ENCODE peak calls at places on chromosomes 2 and 18, in four cellular contexts. I is mammary epithelial cell, O is GM23248, M is astrocyte. E is an unnamed sample. For H3K4me1, the result is how much of the 10 kb centered on the place peaks cover.

GRCh38 chr18:506801-507200 is 6.3 kb upstream of the COLEC12 start:
- DNase-seq in I (no peak), O (no peak), M (no peak), E (no peak)

GRCh38 chr18:48631851-48632250 is 93.0 kb downstream of the CTIF start:
- DNase-seq in I (no peak), O (no peak), M (no peak), E (no peak)

GRCh38 chr2:28155627-28156026 is 237.0 kb upstream of the FOSL2 start:
- DNase-seq in I (no peak), O (no peak), M (no peak), E (peak)

GRCh38 chr2:235523021-235523420 is 29.2 kb downstream of the AGAP1 start:
- DNase-seq in I (no peak), O (no peak), M (no peak), E (no peak)

GRCh38 chr2:237569041-237569440 is 2.7 kb downstream of the PRLH start:
- DNase-seq in I (no peak), O (no peak), M (no peak), E (no peak)

GRCh38 chr2:2838548-2838845 is 507.4 kb upstream of the MYT1L start:
- DNase-seq in I (no peak), O (no peak), M (no peak), E (no peak)

GRCh38 chr2:215912299-215912842 is 101.0 kb downstream of the MREG start:
- DNase-seq in I (no peak), O (no peak), M (no peak), E (no peak)

GRCh38 chr18:79378416-79379250 is 17.1 kb upstream of the NFATC1 start:
- DNase-seq in I (peak), O (peak), M (peak), E (peak)

GRCh38 chr2:237997521-237997920 is 30.7 kb downstream of the UBE2F start:
- DNase-seq in I (no peak), O (no peak), M (no peak), E (no peak)

GRCh38 chr18:76621184-76621583 is 126.1 kb upstream of the ZNF516 start:
- DNase-seq in I (no peak), O (peak), M (peak), E (no peak)

GRCh38 chr2:216776076-216776726 is 80.9 kb upstream of the IGFBP5 start:
- DNase-seq in I (no peak), O (no peak), M (peak), E (no peak)

GRCh38 chr2:185807351-185807750 is 68.7 kb downstream of the FSIP2 start:
- DNase-seq in I (peak), O (peak), M (no peak), E (no peak)

GRCh38 chr2:23375448-23375847 is 9.5 kb upstream of the KLHL29 start:
- DNase-seq in I (peak), O (peak), M (no peak), E (peak)

GRCh38 chr18:26386002-26386401 is 159.8 kb downstream of the TAF4B start:
- DNase-seq in I (peak), O (peak), M (peak), E (no peak)

GRCh38 chr2:167548396-167548795 is 660.1 kb downstream of the XIRP2 start:
- DNase-seq in I (no peak), O (no peak), M (no peak), E (no peak)

GRCh38 chr2:120526997-120527945 is 181.3 kb downstream of the INHBB start:
- DNase-seq in I (no peak), O (no peak), M (no peak), E (no peak)

GRCh38 chr2:22002066-22002465 is 878.3 kb downstream of the TDRD15 start:
- DNase-seq in I (no peak), O (no peak), M (no peak), E (no peak)

GRCh38 chr2:38603402-38604265 is 906 bp upstream of the HNRNPLL start:
- DNase-seq in I (peak), O (peak), M (peak), E (peak)

GRCh38 chr2:98623657-98624056 is 15.3 kb downstream of the UNC50 start:
- DNase-seq in I (no peak), O (peak), M (no peak), E (no peak)

GRCh38 chr2:216446343-216446742 is 34.1 kb downstream of the SMARCAL1 start:
- DNase-seq in I (no peak), O (no peak), M (no peak), E (no peak)

GRCh38 chr2:193103064-193103463 is 908.3 kb upstream of the TMEFF2 start:
- DNase-seq in I (peak), O (peak), M (peak), E (no peak)

GRCh38 chr2:135164431-135164830 is 112.3 kb downstream of the RAB3GAP1 start:
- DNase-seq in I (peak), O (peak), M (peak), E (no peak)

GRCh38 chr2:235551965-235552364 is 58.1 kb downstream of the AGAP1 start:
- DNase-seq in I (peak), O (peak), M (peak), E (peak)

DNA sequence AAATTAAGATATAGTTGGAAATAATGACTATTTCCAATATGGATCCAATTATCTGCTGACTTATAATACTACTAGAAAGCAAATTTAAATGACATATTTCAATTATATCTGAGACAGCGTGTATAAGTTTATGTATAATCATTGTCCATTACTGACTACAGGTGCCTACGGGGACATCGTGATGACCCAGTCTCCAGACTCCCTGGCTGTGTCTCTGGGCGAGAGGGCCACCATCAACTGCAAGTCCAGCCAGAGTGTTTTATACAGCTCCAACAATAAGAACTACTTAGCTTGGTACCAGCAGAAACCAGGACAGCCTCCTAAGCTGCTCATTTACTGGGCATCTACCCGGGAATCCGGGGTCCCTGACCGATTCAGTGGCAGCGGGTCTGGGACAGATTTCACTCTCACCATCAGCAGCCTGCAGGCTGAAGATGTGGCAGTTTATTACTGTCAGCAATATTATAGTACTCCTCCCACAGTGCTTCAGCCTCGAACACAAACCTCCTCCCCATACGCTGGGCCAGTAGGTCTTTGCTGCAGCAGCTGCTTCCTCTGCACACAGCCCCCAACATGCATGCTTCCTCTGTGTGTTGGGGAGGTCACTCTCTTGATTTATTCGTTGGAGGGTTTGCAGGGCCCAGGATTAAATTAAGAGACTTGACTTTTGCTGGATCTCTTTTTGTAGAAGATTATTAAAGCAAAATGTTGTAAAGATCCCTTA is 194.4 kb downstream of the RPIA start:
- DNase-seq in I (no peak), O (no peak), M (no peak), E (no peak)
- H3K9ac ChIP-seq in I (no peak), O (no peak), M (no peak), E (no peak)

DNA sequence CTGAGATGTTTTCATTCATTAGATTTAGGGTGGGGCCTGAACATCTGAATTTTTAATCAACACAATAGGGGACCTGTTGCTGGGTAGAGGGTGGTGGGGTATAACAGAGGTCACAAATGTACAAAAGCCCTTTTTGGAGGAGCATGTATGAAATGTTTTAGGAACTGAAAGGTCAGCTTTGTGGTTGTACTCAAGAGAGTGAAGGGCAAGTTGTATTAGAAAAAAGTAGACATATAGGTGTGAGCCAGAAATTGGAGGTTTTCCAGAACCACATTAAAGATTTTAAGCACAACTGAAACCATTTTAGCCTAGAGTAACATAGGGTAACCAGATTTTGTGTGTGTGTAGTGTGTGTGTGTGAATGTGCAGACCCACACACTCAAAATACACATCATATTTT is 62.3 kb downstream of the PTPRM start:
- DNase-seq in I (no peak), O (no peak), M (no peak), E (no peak)
- H3K4me1 ChIP-seq in I (under half), O (under half), M (under half), E (under half)

GRCh38 chr2:157876771-157877108 is 610 bp upstream of the ACVR1 start:
- DNase-seq in I (no peak), O (no peak), M (peak), E (no peak)
- H3K9ac ChIP-seq in I (peak), O (peak), M (peak), E (peak)

GRCh38 chr2:169038338-169038757 is 7.2 kb upstream of the ABCB11 start:
- DNase-seq in I (peak), O (peak), M (peak), E (no peak)
- H3K4me1 ChIP-seq in I (under half), O (under half), M (under half), E (under half)

E was measured in endodermal cell.